ENCODE peak calls at places on chromosomes 6 and 20, in seven cellular contexts. One of them, this sample, is unnamed. For H3K27me3, the result is how much of the 10 kb centered on the place peaks cover.

GRCh38 chr6:159899994-159900745 is 9.4 kb downstream of the MAS1 start:
- DNase-seq in lower lobe of right lung: no peak
- DNase-seq in tibial artery: no peak
- DNase-seq in thoracic aorta: no peak
- DNase-seq in MM.1S: no peak
- DNase-seq in neuronal stem cell: no peak
- DNase-seq in dorsolateral prefrontal cortex: no peak
- DNase-seq in this sample: no peak

GRCh38 chr6:43246301-43247114 is 3.2 kb downstream of the TTBK1 start:
- DNase-seq in lower lobe of right lung: peak
- DNase-seq in tibial artery: no peak
- DNase-seq in thoracic aorta: no peak
- DNase-seq in MM.1S: peak
- DNase-seq in neuronal stem cell: peak
- DNase-seq in dorsolateral prefrontal cortex: peak
- DNase-seq in this sample: peak

GRCh38 chr6:116386581-116387299 is 16.0 kb downstream of the DSE start:
- DNase-seq in lower lobe of right lung: no peak
- DNase-seq in tibial artery: no peak
- DNase-seq in thoracic aorta: no peak
- DNase-seq in MM.1S: no peak
- DNase-seq in neuronal stem cell: no peak
- DNase-seq in dorsolateral prefrontal cortex: no peak
- DNase-seq in this sample: no peak

GRCh38 chr20:50663095-50663821 is 28.1 kb downstream of the RIPOR3 start:
- DNase-seq in lower lobe of right lung: no peak
- DNase-seq in tibial artery: no peak
- DNase-seq in thoracic aorta: no peak
- DNase-seq in MM.1S: peak
- DNase-seq in neuronal stem cell: no peak
- DNase-seq in dorsolateral prefrontal cortex: no peak
- DNase-seq in this sample: no peak

GRCh38 chr20:10504893-10505292 is 69.8 kb downstream of the SLX4IP start:
- DNase-seq in lower lobe of right lung: no peak
- DNase-seq in tibial artery: peak
- DNase-seq in thoracic aorta: no peak
- DNase-seq in MM.1S: no peak
- DNase-seq in neuronal stem cell: no peak
- DNase-seq in dorsolateral prefrontal cortex: no peak
- DNase-seq in this sample: no peak

GRCh38 chr6:169252805-169253189 is 849 bp downstream of the THBS2 start:
- DNase-seq in lower lobe of right lung: peak
- DNase-seq in tibial artery: no peak
- DNase-seq in thoracic aorta: no peak
- DNase-seq in MM.1S: no peak
- DNase-seq in neuronal stem cell: peak
- DNase-seq in dorsolateral prefrontal cortex: no peak
- DNase-seq in this sample: no peak

GRCh38 chr6:14088600-14089168 is 28.9 kb upstream of the CD83 start:
- DNase-seq in lower lobe of right lung: no peak
- DNase-seq in tibial artery: no peak
- DNase-seq in thoracic aorta: no peak
- DNase-seq in MM.1S: no peak
- DNase-seq in neuronal stem cell: no peak
- DNase-seq in dorsolateral prefrontal cortex: no peak
- DNase-seq in this sample: no peak

GRCh38 chr20:49989234-49990065 is 6.7 kb downstream of the SNAI1 start:
- DNase-seq in lower lobe of right lung: peak
- DNase-seq in tibial artery: peak
- DNase-seq in thoracic aorta: no peak
- DNase-seq in MM.1S: no peak
- DNase-seq in neuronal stem cell: no peak
- DNase-seq in dorsolateral prefrontal cortex: no peak
- DNase-seq in this sample: peak

GRCh38 chr6:106087548-106088325 is 1.6 kb downstream of the PRDM1 start:
- DNase-seq in lower lobe of right lung: no peak
- DNase-seq in tibial artery: peak
- DNase-seq in thoracic aorta: no peak
- DNase-seq in MM.1S: peak
- DNase-seq in neuronal stem cell: no peak
- DNase-seq in dorsolateral prefrontal cortex: no peak
- DNase-seq in this sample: peak

GRCh38 chr6:118748311-118749062 is 97.1 kb upstream of the CEP85L start:
- DNase-seq in lower lobe of right lung: no peak
- DNase-seq in tibial artery: no peak
- DNase-seq in thoracic aorta: no peak
- DNase-seq in MM.1S: no peak
- DNase-seq in neuronal stem cell: no peak
- DNase-seq in dorsolateral prefrontal cortex: peak
- DNase-seq in this sample: no peak

GRCh38 chr6:35449287-35449881 is 2.8 kb upstream of the FANCE start:
- DNase-seq in lower lobe of right lung: no peak
- DNase-seq in tibial artery: no peak
- DNase-seq in thoracic aorta: no peak
- DNase-seq in MM.1S: peak
- DNase-seq in neuronal stem cell: peak
- DNase-seq in dorsolateral prefrontal cortex: no peak
- DNase-seq in this sample: no peak

GRCh38 chr20:51331466-51331865 is 211.1 kb downstream of the NFATC2 start:
- DNase-seq in lower lobe of right lung: no peak
- DNase-seq in tibial artery: no peak
- DNase-seq in thoracic aorta: no peak
- DNase-seq in MM.1S: no peak
- DNase-seq in neuronal stem cell: no peak
- DNase-seq in dorsolateral prefrontal cortex: peak
- DNase-seq in this sample: no peak

GRCh38 chr20:63537525-63538203 is 488 bp upstream of the PTK6 start:
- DNase-seq in lower lobe of right lung: peak
- DNase-seq in tibial artery: peak
- DNase-seq in thoracic aorta: no peak
- DNase-seq in MM.1S: peak
- DNase-seq in neuronal stem cell: peak
- DNase-seq in dorsolateral prefrontal cortex: no peak
- DNase-seq in this sample: peak

GRCh38 chr6:128929869-128930268 is 46.9 kb downstream of the LAMA2 start:
- DNase-seq in lower lobe of right lung: peak
- DNase-seq in tibial artery: no peak
- DNase-seq in thoracic aorta: no peak
- DNase-seq in MM.1S: no peak
- DNase-seq in neuronal stem cell: no peak
- DNase-seq in dorsolateral prefrontal cortex: no peak
- DNase-seq in this sample: no peak

GRCh38 chr6:44738652-44739141 is 351.2 kb downstream of the CDC5L start:
- DNase-seq in lower lobe of right lung: no peak
- DNase-seq in tibial artery: no peak
- DNase-seq in thoracic aorta: no peak
- DNase-seq in MM.1S: no peak
- DNase-seq in neuronal stem cell: no peak
- DNase-seq in dorsolateral prefrontal cortex: no peak
- DNase-seq in this sample: no peak

GRCh38 chr6:82589509-82590206 is 226.0 kb downstream of the TPBG start:
- DNase-seq in lower lobe of right lung: no peak
- DNase-seq in tibial artery: no peak
- DNase-seq in thoracic aorta: no peak
- DNase-seq in MM.1S: peak
- DNase-seq in neuronal stem cell: peak
- DNase-seq in dorsolateral prefrontal cortex: no peak
- DNase-seq in this sample: no peak

GRCh38 chr6:167825759-167826229 is 917 bp upstream of the AFDN start:
- DNase-seq in lower lobe of right lung: peak
- DNase-seq in tibial artery: no peak
- DNase-seq in thoracic aorta: no peak
- DNase-seq in MM.1S: no peak
- DNase-seq in neuronal stem cell: no peak
- DNase-seq in dorsolateral prefrontal cortex: no peak
- DNase-seq in this sample: no peak

GRCh38 chr20:39266989-39267388 is 304.8 kb downstream of the DHX35 start:
- DNase-seq in lower lobe of right lung: no peak
- DNase-seq in tibial artery: no peak
- DNase-seq in thoracic aorta: no peak
- DNase-seq in MM.1S: no peak
- DNase-seq in neuronal stem cell: no peak
- DNase-seq in dorsolateral prefrontal cortex: no peak
- DNase-seq in this sample: no peak

GRCh38 chr20:52305843-52306242 is 114.3 kb upstream of the ZFP64 start:
- DNase-seq in lower lobe of right lung: no peak
- DNase-seq in tibial artery: no peak
- DNase-seq in thoracic aorta: no peak
- DNase-seq in MM.1S: no peak
- DNase-seq in neuronal stem cell: no peak
- DNase-seq in dorsolateral prefrontal cortex: no peak
- DNase-seq in this sample: no peak

GRCh38 chr6:157095569-157095968 is 227.8 kb downstream of the TMEM242 start:
- DNase-seq in lower lobe of right lung: no peak
- DNase-seq in tibial artery: no peak
- DNase-seq in thoracic aorta: no peak
- DNase-seq in MM.1S: no peak
- DNase-seq in neuronal stem cell: no peak
- DNase-seq in dorsolateral prefrontal cortex: no peak
- DNase-seq in this sample: no peak

GRCh38 chr6:108174371-108175175 is 8.8 kb downstream of the NR2E1 start:
- DNase-seq in lower lobe of right lung: no peak
- DNase-seq in tibial artery: no peak
- DNase-seq in thoracic aorta: no peak
- DNase-seq in MM.1S: no peak
- DNase-seq in neuronal stem cell: peak
- DNase-seq in dorsolateral prefrontal cortex: no peak
- DNase-seq in this sample: no peak

GRCh38 chr6:32622545-32623401 is 14.4 kb upstream of the HLA-DQA1 start:
- DNase-seq in lower lobe of right lung: peak
- DNase-seq in tibial artery: no peak
- DNase-seq in thoracic aorta: no peak
- DNase-seq in MM.1S: peak
- DNase-seq in neuronal stem cell: peak
- DNase-seq in dorsolateral prefrontal cortex: no peak
- DNase-seq in this sample: no peak

GRCh38 chr20:16661738-16662137 is 68.1 kb upstream of the SNRPB2 start:
- DNase-seq in lower lobe of right lung: no peak
- DNase-seq in tibial artery: no peak
- DNase-seq in thoracic aorta: no peak
- DNase-seq in MM.1S: no peak
- DNase-seq in neuronal stem cell: no peak
- DNase-seq in dorsolateral prefrontal cortex: no peak
- DNase-seq in this sample: no peak

GRCh38 chr6:34616230-34616591 is 60.1 kb upstream of the SPDEF start:
- DNase-seq in lower lobe of right lung: no peak
- DNase-seq in tibial artery: no peak
- DNase-seq in thoracic aorta: no peak
- DNase-seq in MM.1S: no peak
- DNase-seq in neuronal stem cell: no peak
- DNase-seq in dorsolateral prefrontal cortex: no peak
- DNase-seq in this sample: no peak

GRCh38 chr20:57432874-57433491 is 41.8 kb downstream of the RBM38 start:
- DNase-seq in lower lobe of right lung: peak
- DNase-seq in tibial artery: no peak
- DNase-seq in thoracic aorta: no peak
- DNase-seq in MM.1S: peak
- DNase-seq in neuronal stem cell: no peak
- DNase-seq in dorsolateral prefrontal cortex: no peak
- DNase-seq in this sample: no peak

GRCh38 chr6:28838289-28838633 is 85.5 kb downstream of the TRIM27 start:
- DNase-seq in lower lobe of right lung: no peak
- DNase-seq in tibial artery: peak
- DNase-seq in thoracic aorta: no peak
- DNase-seq in MM.1S: peak
- DNase-seq in neuronal stem cell: peak
- DNase-seq in dorsolateral prefrontal cortex: no peak
- DNase-seq in this sample: peak

GRCh38 chr6:143251288-143251687 is 190.6 kb downstream of the AIG1 start:
- DNase-seq in lower lobe of right lung: no peak
- DNase-seq in tibial artery: no peak
- DNase-seq in thoracic aorta: no peak
- DNase-seq in MM.1S: no peak
- DNase-seq in neuronal stem cell: no peak
- DNase-seq in dorsolateral prefrontal cortex: no peak
- DNase-seq in this sample: no peak
- H3K27ac ChIP-seq in lower lobe of right lung: no peak
- H3K27ac ChIP-seq in tibial artery: no peak
- H3K27ac ChIP-seq in thoracic aorta: no peak
- H3K27ac ChIP-seq in MM.1S: no peak
- H3K27ac ChIP-seq in neuronal stem cell: no peak
- H3K27ac ChIP-seq in dorsolateral prefrontal cortex: no peak
- H3K27ac ChIP-seq in this sample: no peak

GRCh38 chr20:19977373-19977770 is 39.8 kb upstream of the NAA20 start:
- DNase-seq in lower lobe of right lung: no peak
- DNase-seq in tibial artery: no peak
- DNase-seq in thoracic aorta: no peak
- DNase-seq in MM.1S: no peak
- DNase-seq in neuronal stem cell: no peak
- DNase-seq in dorsolateral prefrontal cortex: no peak
- DNase-seq in this sample: no peak
- H3K4me3 ChIP-seq in lower lobe of right lung: peak
- H3K4me3 ChIP-seq in tibial artery: peak
- H3K4me3 ChIP-seq in thoracic aorta: peak
- H3K4me3 ChIP-seq in MM.1S: no peak
- H3K4me3 ChIP-seq in neuronal stem cell: no peak
- H3K4me3 ChIP-seq in dorsolateral prefrontal cortex: peak
- H3K4me3 ChIP-seq in this sample: peak

DNA sequence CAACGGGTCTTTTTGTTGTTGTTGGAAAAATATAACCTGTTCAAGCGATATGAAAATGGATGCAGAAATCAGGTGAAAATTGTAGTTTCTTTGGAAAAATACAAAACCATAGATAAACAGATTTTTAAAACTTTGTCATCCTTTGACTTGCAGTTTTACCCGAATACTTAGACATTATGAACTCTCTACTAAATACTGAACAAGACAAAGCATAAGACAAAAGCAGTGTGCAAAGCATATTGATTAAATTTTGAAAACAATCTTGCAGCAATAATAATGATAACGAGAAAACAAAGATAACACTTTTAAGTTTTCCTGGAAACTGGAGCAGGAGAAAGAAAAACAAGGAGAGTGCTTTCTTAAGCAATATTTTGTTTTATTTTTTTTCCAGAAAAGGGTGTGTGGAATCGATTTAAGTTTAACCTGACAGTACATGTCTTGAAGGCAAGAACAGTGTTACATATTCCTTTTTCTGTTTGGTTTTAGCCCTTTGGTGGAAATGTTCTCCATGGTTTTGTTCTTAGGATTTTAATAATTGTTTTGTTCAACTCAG is 1.3 kb upstream of the NKX2-4 start:
- DNase-seq in lower lobe of right lung: no peak
- DNase-seq in tibial artery: no peak
- DNase-seq in thoracic aorta: no peak
- DNase-seq in MM.1S: no peak
- DNase-seq in neuronal stem cell: no peak
- DNase-seq in dorsolateral prefrontal cortex: no peak
- DNase-seq in this sample: no peak
- H3K27me3 ChIP-seq in lower lobe of right lung: half or more
- H3K27me3 ChIP-seq in tibial artery: half or more
- H3K27me3 ChIP-seq in thoracic aorta: under half
- H3K27me3 ChIP-seq in MM.1S: under half
- H3K27me3 ChIP-seq in neuronal stem cell: under half
- H3K27me3 ChIP-seq in dorsolateral prefrontal cortex: half or more
- H3K27me3 ChIP-seq in this sample: under half

DNA sequence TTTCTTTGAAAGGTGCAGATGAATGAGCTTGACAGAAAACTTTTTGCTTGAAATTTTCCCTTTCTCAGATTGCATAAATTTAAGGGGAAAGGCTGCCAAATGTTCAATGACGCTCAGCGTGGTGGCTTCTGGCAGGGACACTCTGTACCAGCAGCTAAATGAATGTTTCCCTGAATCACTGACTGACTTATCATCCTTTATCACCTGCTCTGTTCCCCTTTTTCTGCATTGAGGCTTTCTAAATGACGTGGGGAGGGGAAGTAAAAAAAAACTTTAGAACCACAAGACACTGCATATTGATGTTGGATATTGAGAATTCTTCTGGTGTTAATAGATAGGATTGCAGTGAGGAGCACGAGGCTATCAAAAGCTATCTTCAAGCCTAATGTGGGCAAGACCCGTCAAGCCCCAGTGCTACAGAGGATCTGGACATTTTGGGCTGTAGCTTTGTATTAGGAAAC is 46.9 kb upstream of the ENPP5 start:
- DNase-seq in lower lobe of right lung: no peak
- DNase-seq in tibial artery: peak
- DNase-seq in thoracic aorta: no peak
- DNase-seq in MM.1S: no peak
- DNase-seq in neuronal stem cell: no peak
- DNase-seq in dorsolateral prefrontal cortex: no peak
- DNase-seq in this sample: no peak
- H3K27ac ChIP-seq in lower lobe of right lung: peak
- H3K27ac ChIP-seq in tibial artery: peak
- H3K27ac ChIP-seq in thoracic aorta: peak
- H3K27ac ChIP-seq in MM.1S: no peak
- H3K27ac ChIP-seq in neuronal stem cell: no peak
- H3K27ac ChIP-seq in dorsolateral prefrontal cortex: peak
- H3K27ac ChIP-seq in this sample: peak

This sample was measured in tibial nerve.